ENCODE peak calls at places on chromosomes 4 and X, in seven cellular contexts. H is endothelial cell of umbilical vein, A is breast epithelium, G is ovary, R is thyroid gland, N is hepatocyte, Q is Peyer's patch. J is an unnamed sample. For H3K4me1, the result is how much of the 10 kb centered on the place peaks cover.

GRCh38 chrX:15988661-15989603 is 134.3 kb upstream of the AP1S2 start:
- DNase-seq in H (peak), A (no peak), G (no peak), R (no peak), N (peak), Q (no peak), J (no peak)

GRCh38 chr4:190016369-190017289 is 10.4 kb downstream of the FRG2 start:
- DNase-seq in H (no peak), A (no peak), G (no peak), R (no peak), N (no peak), Q (no peak), J (no peak)

GRCh38 chrX:40068048-40068447 is 29.7 kb downstream of the BCOR start:
- DNase-seq in H (no peak), A (no peak), G (no peak), R (no peak), N (no peak), Q (no peak), J (no peak)

GRCh38 chr4:242121-242848 is 63.0 kb downstream of the ZNF732 start:
- DNase-seq in H (peak), A (peak), G (peak), R (peak), N (peak), Q (peak), J (peak)

GRCh38 chr4:78513411-78513975 is 38.1 kb upstream of the ANXA3 start:
- DNase-seq in H (no peak), A (no peak), G (no peak), R (no peak), N (no peak), Q (no peak), J (no peak)

GRCh38 chrX:48910926-48911406 is 480 bp downstream of the SLC35A2 start:
- DNase-seq in H (no peak), A (no peak), G (no peak), R (no peak), N (no peak), Q (no peak), J (no peak)

GRCh38 chrX:25003066-25003849 is 12.5 kb downstream of the ARX start:
- DNase-seq in H (no peak), A (no peak), G (peak), R (no peak), N (peak), Q (no peak), J (no peak)

GRCh38 chr4:532588-533317 is 33.7 kb downstream of the PIGG start:
- DNase-seq in H (no peak), A (no peak), G (no peak), R (no peak), N (no peak), Q (peak), J (peak)

GRCh38 chrX:30822068-30822671 is 66.9 kb downstream of the TAB3 start:
- DNase-seq in H (no peak), A (no peak), G (no peak), R (no peak), N (peak), Q (no peak), J (no peak)

GRCh38 chr4:39045791-39046221 is 13.6 kb upstream of the TMEM156 start:
- DNase-seq in H (peak), A (no peak), G (no peak), R (no peak), N (no peak), Q (no peak), J (no peak)

GRCh38 chr4:82287720-82288119 is 86.1 kb downstream of the HNRNPD start:
- DNase-seq in H (no peak), A (no peak), G (no peak), R (no peak), N (peak), Q (no peak), J (no peak)

DNA sequence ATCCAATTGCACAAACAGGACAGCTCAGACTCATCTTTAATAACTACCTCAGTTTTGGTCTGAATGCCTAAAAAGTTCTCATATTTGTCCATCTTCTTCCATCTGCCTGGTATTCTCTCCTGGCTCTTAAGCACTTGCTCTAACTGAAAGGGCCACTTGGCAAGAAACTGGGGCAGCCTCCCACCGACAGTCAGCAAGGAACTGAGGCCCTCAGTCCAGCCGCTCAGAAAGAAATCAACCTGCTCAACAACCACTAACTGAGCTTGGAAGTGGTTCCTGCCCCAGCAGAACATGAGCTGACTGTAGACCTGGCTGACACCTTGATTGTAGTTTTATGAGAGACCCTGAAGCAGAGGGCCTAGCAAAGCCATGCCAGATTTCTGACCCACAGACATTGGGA is 84.4 kb downstream of the PPEF2 start:
- DNase-seq in H (no peak), A (no peak), G (no peak), R (peak), N (no peak), Q (no peak), J (no peak)
- H3K4me3 ChIP-seq in H (no peak), A (no peak), G (no peak), R (no peak), N (no peak), Q (no peak), J (no peak)

GRCh38 chrX:120147537-120147936 is 10.9 kb upstream of the RHOXF2 start:
- DNase-seq in H (no peak), A (no peak), G (no peak), R (no peak), N (no peak), Q (no peak), J (no peak)

GRCh38 chrX:120140293-120140981 is 18.0 kb upstream of the RHOXF2 start:
- DNase-seq in H (no peak), A (no peak), G (no peak), R (no peak), N (no peak), Q (no peak), J (no peak)

GRCh38 chrX:120144178-120144844 is 14.1 kb upstream of the RHOXF2 start:
- DNase-seq in H (no peak), A (no peak), G (peak), R (no peak), N (no peak), Q (no peak), J (peak)

GRCh38 chrX:120145295-120145925 is 13.0 kb upstream of the RHOXF2 start:
- DNase-seq in H (no peak), A (no peak), G (no peak), R (no peak), N (no peak), Q (no peak), J (no peak)
- TF ChIP-seq CTCF in H (no peak), A (no peak), G (no peak), R (no peak), N (no peak), Q (no peak), J (no peak)

DNA sequence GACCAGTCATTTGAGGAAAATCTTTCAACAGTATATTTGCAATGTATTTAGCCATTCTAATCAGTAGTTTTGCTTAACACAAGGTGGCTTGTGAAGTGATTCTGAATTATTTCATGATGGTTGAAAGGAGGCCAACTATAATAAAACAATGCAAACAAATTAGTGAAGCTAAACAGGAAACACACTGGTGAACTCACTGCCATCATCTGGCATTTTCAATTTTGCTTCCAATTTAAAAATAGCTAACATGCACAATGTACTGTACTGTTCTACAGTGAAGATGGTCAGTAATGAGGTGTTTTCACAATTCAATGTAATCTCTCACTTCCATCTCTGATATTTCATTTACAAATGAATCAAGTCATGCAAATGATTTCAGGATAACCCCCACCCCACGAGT is 31.1 kb downstream of the PGRMC2 start:
- DNase-seq in H (peak), A (no peak), G (no peak), R (no peak), N (no peak), Q (no peak), J (no peak)
- H3K4me1 ChIP-seq in H (under half), A (under half), G (under half), R (under half), N (under half), Q (under half), J (under half)

GRCh38 chr4:75630932-75631320 is 598 bp upstream of the CDKL2 start:
- DNase-seq in H (no peak), A (no peak), G (no peak), R (no peak), N (no peak), Q (no peak), J (no peak)
- H3K4me3 ChIP-seq in H (peak), A (peak), G (peak), R (peak), N (peak), Q (peak), J (peak)

GRCh38 chr4:20075479-20075878 is 176.2 kb upstream of the SLIT2 start:
- DNase-seq in H (peak), A (no peak), G (no peak), R (no peak), N (no peak), Q (no peak), J (no peak)
- TF ChIP-seq CTCF in H (no peak), A (no peak), G (no peak), R (no peak), N (peak), Q (no peak), J (no peak)

DNA sequence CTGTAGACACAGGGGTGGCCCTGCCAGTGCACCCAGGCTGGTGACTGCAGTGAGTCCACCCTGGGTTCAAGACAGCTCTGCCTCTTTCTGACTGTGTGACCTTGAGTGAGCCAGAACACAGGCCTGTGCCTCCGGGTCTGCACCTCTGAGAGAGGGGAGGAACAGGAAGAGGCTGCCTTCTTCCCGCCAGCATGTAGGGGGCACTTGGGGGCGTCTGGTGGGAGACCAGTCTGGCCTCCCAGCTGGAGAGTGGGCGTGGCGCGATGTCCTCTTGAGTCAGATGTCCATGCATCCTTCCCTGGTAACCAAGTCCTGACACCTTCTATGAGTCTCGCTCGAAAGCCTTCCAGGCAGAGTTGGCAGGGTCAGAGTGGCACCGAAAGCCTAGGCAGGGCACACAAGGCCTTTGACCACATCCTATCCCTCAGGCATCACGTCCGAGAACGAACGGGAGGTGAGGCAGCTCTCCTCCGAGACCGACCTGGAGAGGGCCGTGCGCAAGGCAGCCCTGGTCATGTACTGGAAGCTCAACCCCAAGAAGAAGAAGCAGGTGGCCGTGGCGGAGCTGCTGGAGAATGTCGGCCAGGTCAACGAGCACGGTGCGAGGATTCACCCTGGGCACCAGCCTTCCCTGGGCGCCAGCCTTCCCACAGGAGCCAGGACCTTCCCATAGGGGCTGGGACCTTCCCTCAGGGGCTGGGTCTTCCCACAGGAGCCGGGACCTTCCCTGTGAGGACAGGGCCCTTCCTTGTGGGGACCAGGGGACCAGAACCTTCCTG is 21.3 kb downstream of the WFS1 start:
- DNase-seq in H (no peak), A (no peak), G (peak), R (no peak), N (no peak), Q (no peak), J (no peak)
- H3K4me1 ChIP-seq in H (under half), A (under half), G (under half), R (under half), N (under half), Q (under half), J (under half)

GRCh38 chr4:84726356-84726755 is 143.4 kb downstream of the CDS1 start:
- DNase-seq in H (no peak), A (no peak), G (no peak), R (no peak), N (no peak), Q (no peak), J (no peak)
- H3K4me3 ChIP-seq in H (no peak), A (no peak), G (no peak), R (no peak), N (no peak), Q (no peak), J (no peak)